ENCODE peak calls at places on chromosome 22, in seven cellular contexts. A, K, B, U, G, D and E are unnamed samples.

GRCh38 chr22:24133187-24133965 is 47.9 kb upstream of the SUSD2 start:
- DNase-seq in G (no peak), A (no peak), D (no peak), U (no peak), K (no peak), B (no peak), E (no peak)

GRCh38 chr22:18994780-18995711 is 59.0 kb upstream of the PRODH start:
- DNase-seq in A (peak), G (no peak), K (no peak), B (no peak), U (no peak), D (no peak), E (no peak)

GRCh38 chr22:32617271-32617670 is 142.7 kb downstream of the FBXO7 start:
- DNase-seq in D (no peak), K (no peak), B (no peak), G (no peak), U (no peak), A (no peak), E (no peak)

GRCh38 chr22:37488337-37489135 is 2.4 kb upstream of the MFNG start:
- DNase-seq in K (no peak), A (no peak), B (no peak), G (no peak), D (no peak), U (no peak), E (no peak)

GRCh38 chr22:27181537-27181936 is 524.1 kb downstream of the MIAT start:
- DNase-seq in G (no peak), D (no peak), A (no peak), B (no peak), U (no peak), K (no peak), E (no peak)

GRCh38 chr22:20509344-20510047 is 2.1 kb downstream of the MED15 start:
- DNase-seq in G (peak), D (peak), U (peak), K (peak), B (peak), A (no peak), E (no peak)

GRCh38 chr22:22185217-22185616 is 59.4 kb upstream of the VPREB1 start:
- DNase-seq in K (no peak), G (no peak), D (no peak), U (no peak), B (no peak), A (no peak), E (no peak)

GRCh38 chr22:36010913-36011312 is 17.7 kb downstream of the RBFOX2 start:
- DNase-seq in G (no peak), A (no peak), K (no peak), B (no peak), D (no peak), U (peak), E (no peak)

GRCh38 chr22:24156915-24157782 is 24.1 kb upstream of the SUSD2 start:
- DNase-seq in B (peak), A (peak), G (peak), U (peak), D (peak), K (peak), E (peak)

GRCh38 chr22:37259540-37260029 is 15.5 kb upstream of the RAC2 start:
- DNase-seq in A (peak), B (peak), G (no peak), K (no peak), D (no peak), U (peak), E (no peak)

GRCh38 chr22:45102896-45103420 is 60.8 kb upstream of the NUP50 start:
- DNase-seq in K (no peak), D (no peak), B (no peak), U (no peak), A (no peak), G (no peak), E (no peak)

GRCh38 chr22:45099961-45100360 is 63.8 kb upstream of the NUP50 start:
- DNase-seq in B (no peak), K (no peak), D (no peak), U (no peak), G (no peak), A (no peak), E (no peak)

GRCh38 chr22:45104313-45104712 is 59.4 kb upstream of the NUP50 start:
- DNase-seq in K (no peak), A (no peak), B (no peak), G (no peak), D (no peak), U (no peak), E (no peak)

GRCh38 chr22:45103756-45104155 is 60.0 kb upstream of the NUP50 start:
- DNase-seq in A (no peak), B (no peak), G (no peak), U (no peak), K (no peak), D (no peak), E (no peak)

DNA sequence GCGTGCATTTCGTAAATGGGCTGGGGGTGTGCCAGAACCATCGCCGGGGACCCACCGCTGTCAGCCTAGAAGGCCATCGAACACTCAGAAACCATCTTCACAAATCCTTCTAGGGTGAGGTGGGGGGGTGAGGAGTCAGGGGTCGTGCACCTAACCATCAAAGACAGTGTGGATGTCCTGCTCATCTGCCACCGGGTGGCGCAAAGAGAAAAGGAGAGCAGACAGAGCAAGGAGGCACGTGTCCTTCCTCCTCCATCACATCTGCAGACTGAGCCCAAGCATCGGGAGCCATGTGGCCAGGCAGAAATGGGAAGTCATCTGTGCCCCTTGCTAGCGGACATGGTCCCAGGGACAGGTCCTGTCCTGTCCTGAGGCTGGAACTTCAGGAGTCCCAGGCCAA is 61.9 kb upstream of the NUP50 start:
- DNase-seq in G (peak), U (peak), K (peak), D (peak), A (peak), B (peak), E (no peak)
- TF ChIP-seq CTCF in G (peak), U (peak), K (peak), D (no peak), A (peak), B (no peak), E (peak)

DNA sequence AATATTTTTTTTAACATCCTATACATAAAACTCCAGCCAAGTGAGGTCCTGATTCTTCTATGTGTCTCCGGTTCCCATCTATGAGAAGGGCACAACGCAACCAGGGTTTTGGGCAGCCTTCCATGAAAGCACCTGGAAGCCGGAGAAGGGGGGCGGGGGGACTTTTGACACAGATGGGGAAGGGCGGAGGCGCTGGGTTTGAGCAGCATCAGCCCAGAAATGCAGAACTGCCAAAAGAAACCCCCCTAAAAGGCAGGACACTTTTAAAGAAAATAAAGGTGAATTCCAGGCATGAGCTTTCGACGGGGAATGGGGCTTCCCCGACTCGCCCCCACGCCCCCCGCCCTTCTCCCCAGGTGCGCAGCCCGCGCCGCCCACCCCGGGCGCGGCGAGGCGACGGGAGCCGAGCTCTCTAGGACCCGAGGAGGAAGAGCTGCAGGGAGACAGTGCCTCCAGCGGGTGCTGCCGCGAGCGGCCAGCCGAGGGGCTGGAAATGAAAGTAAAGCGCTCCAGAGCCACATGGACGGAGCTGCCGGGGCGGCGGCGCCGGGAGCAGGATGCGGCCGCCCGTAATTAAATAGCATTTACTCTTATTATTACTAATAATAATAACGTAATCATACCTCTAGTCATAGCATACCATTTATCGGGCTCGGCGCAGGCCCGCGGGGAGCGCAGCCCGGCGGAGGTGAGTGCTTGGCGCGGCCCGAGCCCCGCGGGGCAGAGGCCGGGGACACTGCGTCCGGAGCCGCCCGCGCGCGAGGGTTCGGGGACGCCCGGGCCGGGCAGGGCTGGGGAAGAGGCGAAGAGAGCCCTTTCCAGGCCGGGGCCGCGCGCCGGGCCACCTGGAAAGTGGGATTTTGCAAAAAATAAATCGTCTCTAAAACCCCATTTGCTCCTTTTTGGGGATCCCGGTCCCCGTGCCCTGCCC is at the start of gene ZC3H7B:
- DNase-seq in A (peak), G (peak), D (peak), B (peak), U (peak), K (peak), E (peak)
- TF ChIP-seq CTCF in A (peak), G (peak), D (no peak), B (no peak), U (peak), K (peak), E (peak)

GRCh38 chr22:38826801-38827200 is 17.0 kb downstream of the NPTXR start:
- DNase-seq in U (no peak), K (no peak), A (no peak), G (no peak), D (no peak), B (no peak), E (no peak)

GRCh38 chr22:38823076-38823475 is 20.8 kb downstream of the NPTXR start:
- DNase-seq in A (no peak), G (no peak), K (no peak), D (no peak), B (no peak), U (no peak), E (no peak)

GRCh38 chr22:38823637-38824036 is 20.2 kb downstream of the NPTXR start:
- DNase-seq in G (no peak), K (no peak), U (no peak), A (no peak), D (no peak), B (no peak), E (no peak)

GRCh38 chr22:38826386-38826785 is 17.4 kb downstream of the NPTXR start:
- DNase-seq in B (no peak), A (no peak), K (no peak), D (no peak), U (no peak), G (no peak), E (no peak)

DNA sequence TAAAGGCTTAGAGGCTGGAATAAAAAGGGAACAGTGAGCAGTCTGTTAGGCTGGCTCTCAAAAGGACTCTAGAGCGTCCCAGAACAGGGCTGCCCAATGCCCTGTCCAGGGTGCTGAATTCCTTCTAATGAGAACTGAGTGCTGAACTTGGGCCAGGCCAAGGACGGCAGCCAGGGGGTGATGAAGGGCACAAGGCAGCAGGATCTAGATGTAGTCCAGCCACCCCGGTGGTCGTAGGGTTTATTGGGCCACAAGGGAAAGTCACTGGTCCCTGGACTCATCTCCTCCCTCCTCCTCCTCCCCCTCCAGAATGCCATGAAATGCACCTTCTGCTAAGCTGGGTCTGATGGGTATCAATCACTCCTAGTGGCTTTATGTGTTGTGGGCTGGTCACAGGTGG is 19.2 kb downstream of the NPTXR start:
- DNase-seq in B (peak), K (peak), G (peak), D (peak), U (peak), A (peak), E (peak)
- TF ChIP-seq CTCF in B (peak), K (peak), G (no peak), D (no peak), U (peak), A (peak), E (peak)

GRCh38 chr22:45928726-45929359 is 48.1 kb downstream of the WNT7B start:
- DNase-seq in G (no peak), A (no peak), B (no peak), D (no peak), K (no peak), U (no peak), E (no peak)
- TF ChIP-seq CTCF in G (no peak), A (no peak), B (no peak), D (no peak), K (no peak), U (no peak), E (no peak)